ENCODE peak calls at places on chromosomes 16 and 17, in five cellular contexts. One of them, this sample, is unnamed.

GRCh38 chr17:38705803-38706624 is 941 bp downstream of the MLLT6 start:
- DNase-seq in A549: peak; percentile 56
- DNase-seq in tibial artery: peak; percentile 87
- DNase-seq in omental fat pad: no peak
- DNase-seq in AML-193: no peak
- DNase-seq in this sample: peak; percentile 86

GRCh38 chr17:55266051-55266957 is 1.5 kb downstream of the HLF start:
- DNase-seq in A549: no peak
- DNase-seq in tibial artery: no peak
- DNase-seq in omental fat pad: no peak
- DNase-seq in AML-193: no peak
- DNase-seq in this sample: no peak

GRCh38 chr17:4583206-4583605 is 1.1 kb upstream of the SMTNL2 start:
- DNase-seq in A549: no peak
- DNase-seq in tibial artery: no peak
- DNase-seq in omental fat pad: no peak
- DNase-seq in AML-193: no peak
- DNase-seq in this sample: no peak

GRCh38 chr17:68398731-68399637 is 58.3 kb downstream of the WIPI1 start:
- DNase-seq in A549: peak; percentile 82
- DNase-seq in tibial artery: no peak
- DNase-seq in omental fat pad: no peak
- DNase-seq in AML-193: peak; percentile 94
- DNase-seq in this sample: no peak

GRCh38 chr17:44585315-44585714 is 28.0 kb downstream of the FZD2 start:
- DNase-seq in A549: no peak
- DNase-seq in tibial artery: no peak
- DNase-seq in omental fat pad: no peak
- DNase-seq in AML-193: no peak
- DNase-seq in this sample: peak; percentile 49

GRCh38 chr16:27729516-27730304 is 179.8 kb downstream of the KATNIP start:
- DNase-seq in A549: no peak
- DNase-seq in tibial artery: no peak
- DNase-seq in omental fat pad: no peak
- DNase-seq in AML-193: peak; percentile 65
- DNase-seq in this sample: peak; percentile 46

GRCh38 chr17:32461853-32462617 is 17.7 kb downstream of the PSMD11 start:
- DNase-seq in A549: peak; percentile 81
- DNase-seq in tibial artery: no peak
- DNase-seq in omental fat pad: no peak
- DNase-seq in AML-193: peak; percentile 78
- DNase-seq in this sample: no peak

GRCh38 chr16:59880626-59881025 is 1146.5 kb upstream of the GOT2 start:
- DNase-seq in A549: no peak
- DNase-seq in tibial artery: no peak
- DNase-seq in omental fat pad: no peak
- DNase-seq in AML-193: no peak
- DNase-seq in this sample: no peak

GRCh38 chr17:64081802-64082799 is 47.8 kb downstream of the ERN1 start:
- DNase-seq in A549: peak; percentile 93
- DNase-seq in tibial artery: no peak
- DNase-seq in omental fat pad: no peak
- DNase-seq in AML-193: peak; percentile 24
- DNase-seq in this sample: no peak

GRCh38 chr17:4584125-4584834 is at the start of gene SMTNL2:
- DNase-seq in A549: no peak
- DNase-seq in tibial artery: no peak
- DNase-seq in omental fat pad: no peak
- DNase-seq in AML-193: no peak
- DNase-seq in this sample: peak; percentile 88

GRCh38 chr16:88345031-88345942 is 37.5 kb upstream of the ZNF469 start:
- DNase-seq in A549: no peak
- DNase-seq in tibial artery: no peak
- DNase-seq in omental fat pad: no peak
- DNase-seq in AML-193: no peak
- DNase-seq in this sample: peak; percentile 72

GRCh38 chr17:50459756-50460155 is 8.9 kb downstream of the CHAD start:
- DNase-seq in A549: no peak
- DNase-seq in tibial artery: no peak
- DNase-seq in omental fat pad: no peak
- DNase-seq in AML-193: no peak
- DNase-seq in this sample: no peak

GRCh38 chr17:36529121-36529520 is 5.5 kb downstream of the MYO19 start:
- DNase-seq in A549: peak; percentile 33
- DNase-seq in tibial artery: no peak
- DNase-seq in omental fat pad: no peak
- DNase-seq in AML-193: no peak
- DNase-seq in this sample: no peak

This sample was measured in kidney.